ENCODE peak calls at places on chromosomes 13 and 19, in ten cellular contexts. One of them, this sample, is unnamed.

GRCh38 chr13:112992931-112993700 is 24.1 kb downstream of the MCF2L start:
- DNase-seq in choroid plexus epithelial cell: no peak
- DNase-seq in tibial nerve: no peak
- DNase-seq in GM12892: no peak
- DNase-seq in left colon: no peak
- DNase-seq in stimulated activated CD8-positive, alpha-beta memory T cell treated with anti-CD3 and anti-CD28 coated beads, Interleukin-4, amount 100 ng/mL, for 1 hour: no peak
- DNase-seq in H54: no peak
- DNase-seq in NCI-H1417: no peak
- DNase-seq in transverse colon: no peak
- DNase-seq in C1 segment of cervical spinal cord: no peak
- DNase-seq in this sample: no peak

GRCh38 chr13:60137911-60138570 is 25.7 kb downstream of the DIAPH3 start:
- DNase-seq in H54: no peak
- DNase-seq in C1 segment of cervical spinal cord: no peak
- DNase-seq in NCI-H1417: no peak
- DNase-seq in GM12892: no peak
- DNase-seq in stimulated activated CD8-positive, alpha-beta memory T cell treated with anti-CD3 and anti-CD28 coated beads, Interleukin-4, amount 100 ng/mL, for 1 hour: no peak
- DNase-seq in choroid plexus epithelial cell: no peak
- DNase-seq in tibial nerve: no peak
- DNase-seq in left colon: no peak
- DNase-seq in transverse colon: no peak
- DNase-seq in this sample: no peak

GRCh38 chr19:55703790-55704215 is 28.8 kb downstream of the EPN1 start:
- DNase-seq in left colon: peak
- DNase-seq in C1 segment of cervical spinal cord: peak
- DNase-seq in H54: peak
- DNase-seq in GM12892: no peak
- DNase-seq in stimulated activated CD8-positive, alpha-beta memory T cell treated with anti-CD3 and anti-CD28 coated beads, Interleukin-4, amount 100 ng/mL, for 1 hour: no peak
- DNase-seq in choroid plexus epithelial cell: peak
- DNase-seq in tibial nerve: no peak
- DNase-seq in transverse colon: peak
- DNase-seq in NCI-H1417: no peak
- DNase-seq in this sample: peak

GRCh38 chr13:78319101-78319627 is 284.2 kb downstream of the POU4F1 start:
- DNase-seq in choroid plexus epithelial cell: no peak
- DNase-seq in transverse colon: no peak
- DNase-seq in H54: no peak
- DNase-seq in left colon: no peak
- DNase-seq in C1 segment of cervical spinal cord: no peak
- DNase-seq in tibial nerve: no peak
- DNase-seq in NCI-H1417: no peak
- DNase-seq in GM12892: no peak
- DNase-seq in stimulated activated CD8-positive, alpha-beta memory T cell treated with anti-CD3 and anti-CD28 coated beads, Interleukin-4, amount 100 ng/mL, for 1 hour: no peak
- DNase-seq in this sample: no peak

GRCh38 chr13:79307866-79308298 is 98.2 kb downstream of the RBM26 start:
- DNase-seq in tibial nerve: no peak
- DNase-seq in NCI-H1417: no peak
- DNase-seq in GM12892: no peak
- DNase-seq in left colon: no peak
- DNase-seq in C1 segment of cervical spinal cord: no peak
- DNase-seq in H54: no peak
- DNase-seq in choroid plexus epithelial cell: peak
- DNase-seq in transverse colon: no peak
- DNase-seq in stimulated activated CD8-positive, alpha-beta memory T cell treated with anti-CD3 and anti-CD28 coated beads, Interleukin-4, amount 100 ng/mL, for 1 hour: no peak
- DNase-seq in this sample: no peak

GRCh38 chr19:5932593-5933262 is 18.7 kb downstream of the CAPS start:
- DNase-seq in C1 segment of cervical spinal cord: no peak
- DNase-seq in H54: no peak
- DNase-seq in NCI-H1417: no peak
- DNase-seq in stimulated activated CD8-positive, alpha-beta memory T cell treated with anti-CD3 and anti-CD28 coated beads, Interleukin-4, amount 100 ng/mL, for 1 hour: no peak
- DNase-seq in tibial nerve: no peak
- DNase-seq in choroid plexus epithelial cell: no peak
- DNase-seq in GM12892: no peak
- DNase-seq in transverse colon: no peak
- DNase-seq in left colon: no peak
- DNase-seq in this sample: no peak

GRCh38 chr13:32426981-32427851 is 714 bp downstream of the N4BP2L1 start:
- DNase-seq in choroid plexus epithelial cell: peak
- DNase-seq in stimulated activated CD8-positive, alpha-beta memory T cell treated with anti-CD3 and anti-CD28 coated beads, Interleukin-4, amount 100 ng/mL, for 1 hour: no peak
- DNase-seq in NCI-H1417: peak
- DNase-seq in left colon: peak
- DNase-seq in GM12892: peak
- DNase-seq in H54: no peak
- DNase-seq in C1 segment of cervical spinal cord: peak
- DNase-seq in transverse colon: peak
- DNase-seq in tibial nerve: peak
- DNase-seq in this sample: no peak

GRCh38 chr13:40433577-40433976 is 232.9 kb downstream of the FOXO1 start:
- DNase-seq in stimulated activated CD8-positive, alpha-beta memory T cell treated with anti-CD3 and anti-CD28 coated beads, Interleukin-4, amount 100 ng/mL, for 1 hour: no peak
- DNase-seq in NCI-H1417: no peak
- DNase-seq in left colon: no peak
- DNase-seq in C1 segment of cervical spinal cord: no peak
- DNase-seq in tibial nerve: no peak
- DNase-seq in H54: no peak
- DNase-seq in GM12892: no peak
- DNase-seq in choroid plexus epithelial cell: no peak
- DNase-seq in transverse colon: peak
- DNase-seq in this sample: no peak

GRCh38 chr19:18645035-18645511 is 8.2 kb downstream of the KLHL26 start:
- DNase-seq in C1 segment of cervical spinal cord: peak
- DNase-seq in H54: no peak
- DNase-seq in NCI-H1417: no peak
- DNase-seq in stimulated activated CD8-positive, alpha-beta memory T cell treated with anti-CD3 and anti-CD28 coated beads, Interleukin-4, amount 100 ng/mL, for 1 hour: no peak
- DNase-seq in tibial nerve: no peak
- DNase-seq in GM12892: no peak
- DNase-seq in left colon: no peak
- DNase-seq in transverse colon: no peak
- DNase-seq in choroid plexus epithelial cell: no peak
- DNase-seq in this sample: no peak

GRCh38 chr13:106104281-106104901 is 431.1 kb downstream of the EFNB2 start:
- DNase-seq in stimulated activated CD8-positive, alpha-beta memory T cell treated with anti-CD3 and anti-CD28 coated beads, Interleukin-4, amount 100 ng/mL, for 1 hour: no peak
- DNase-seq in tibial nerve: no peak
- DNase-seq in GM12892: no peak
- DNase-seq in transverse colon: no peak
- DNase-seq in C1 segment of cervical spinal cord: no peak
- DNase-seq in left colon: no peak
- DNase-seq in choroid plexus epithelial cell: peak
- DNase-seq in NCI-H1417: no peak
- DNase-seq in H54: peak
- DNase-seq in this sample: no peak

GRCh38 chr13:99556867-99557443 is 55.7 kb downstream of the TM9SF2 start:
- DNase-seq in transverse colon: no peak
- DNase-seq in stimulated activated CD8-positive, alpha-beta memory T cell treated with anti-CD3 and anti-CD28 coated beads, Interleukin-4, amount 100 ng/mL, for 1 hour: no peak
- DNase-seq in tibial nerve: no peak
- DNase-seq in left colon: no peak
- DNase-seq in H54: no peak
- DNase-seq in GM12892: no peak
- DNase-seq in C1 segment of cervical spinal cord: no peak
- DNase-seq in NCI-H1417: no peak
- DNase-seq in choroid plexus epithelial cell: no peak
- DNase-seq in this sample: no peak

GRCh38 chr19:40433391-40434216 is 7.8 kb upstream of the SERTAD1 start:
- DNase-seq in H54: peak
- DNase-seq in transverse colon: peak
- DNase-seq in left colon: peak
- DNase-seq in NCI-H1417: peak
- DNase-seq in stimulated activated CD8-positive, alpha-beta memory T cell treated with anti-CD3 and anti-CD28 coated beads, Interleukin-4, amount 100 ng/mL, for 1 hour: no peak
- DNase-seq in C1 segment of cervical spinal cord: peak
- DNase-seq in choroid plexus epithelial cell: peak
- DNase-seq in GM12892: peak
- DNase-seq in tibial nerve: peak
- DNase-seq in this sample: peak

GRCh38 chr19:27972291-27973040 is 1240.5 kb downstream of the UQCRFS1 start:
- DNase-seq in choroid plexus epithelial cell: peak
- DNase-seq in GM12892: no peak
- DNase-seq in C1 segment of cervical spinal cord: no peak
- DNase-seq in H54: peak
- DNase-seq in tibial nerve: no peak
- DNase-seq in stimulated activated CD8-positive, alpha-beta memory T cell treated with anti-CD3 and anti-CD28 coated beads, Interleukin-4, amount 100 ng/mL, for 1 hour: no peak
- DNase-seq in NCI-H1417: no peak
- DNase-seq in transverse colon: no peak
- DNase-seq in left colon: no peak
- DNase-seq in this sample: no peak

GRCh38 chr19:44752816-44753618 is 4.5 kb downstream of the BCL3 start:
- DNase-seq in stimulated activated CD8-positive, alpha-beta memory T cell treated with anti-CD3 and anti-CD28 coated beads, Interleukin-4, amount 100 ng/mL, for 1 hour: peak
- DNase-seq in tibial nerve: peak
- DNase-seq in C1 segment of cervical spinal cord: no peak
- DNase-seq in transverse colon: peak
- DNase-seq in choroid plexus epithelial cell: peak
- DNase-seq in H54: peak
- DNase-seq in GM12892: peak
- DNase-seq in NCI-H1417: peak
- DNase-seq in left colon: peak
- DNase-seq in this sample: peak

This sample was measured in NCI-H460.